ENCODE peak calls at places on chromosomes 11 and 22, in ten cellular contexts. B, U, Z, N, G, H, D, J, K and F are unnamed samples.

GRCh38 chr11:59117774-59118173 is 10.7 kb downstream of the FAM111B start:
- DNase-seq in B (no peak), U (no peak), Z (no peak), N (no peak), G (no peak), H (no peak), D (no peak), J (no peak), K (no peak), F (no peak)

GRCh38 chr11:130405428-130405827 is 23.0 kb downstream of the ADAMTS8 start:
- DNase-seq in B (no peak), U (no peak), Z (no peak), N (no peak), G (no peak), H (no peak), D (no peak), J (no peak), K (no peak), F (no peak)

GRCh38 chr22:27383896-27384295 is 417.7 kb downstream of the MN1 start:
- DNase-seq in B (no peak), U (no peak), Z (no peak), N (no peak), G (no peak), H (no peak), D (no peak), J (no peak), K (no peak), F (no peak)

GRCh38 chr11:32107647-32108046 is 16.8 kb downstream of the RCN1 start:
- DNase-seq in B (no peak), U (no peak), Z (no peak), N (no peak), G (no peak), H (no peak), D (no peak), J (no peak), K (no peak), F (no peak)

GRCh38 chr11:117315285-117316196 is 515 bp downstream of the BACE1 start:
- DNase-seq in B (no peak), U (no peak), Z (no peak), N (peak; percentile 54), G (peak; percentile 25), H (no peak), D (no peak), J (no peak), K (no peak), F (no peak)

GRCh38 chr11:73585834-73586575 is 11.9 kb downstream of the FAM168A start:
- DNase-seq in B (no peak), U (no peak), Z (no peak), N (no peak), G (no peak), H (peak; percentile 47), D (no peak), J (no peak), K (no peak), F (no peak)

GRCh38 chr11:43124272-43124920 is 187.4 kb upstream of the API5 start:
- DNase-seq in B (no peak), U (no peak), Z (no peak), N (no peak), G (no peak), H (no peak), D (no peak), J (no peak), K (no peak), F (no peak)

GRCh38 chr22:30668306-30668655 is 606 bp upstream of the DUSP18 start:
- DNase-seq in B (no peak), U (no peak), Z (no peak), N (no peak), G (no peak), H (no peak), D (peak; percentile 18), J (no peak), K (no peak), F (no peak)

GRCh38 chr11:67371549-67372231 is 1.7 kb downstream of the CLCF1 start:
- DNase-seq in B (peak; percentile 32), U (no peak), Z (no peak), N (no peak), G (peak; percentile 77), H (no peak), D (peak; percentile 64), J (peak; percentile 46), K (peak; percentile 61), F (no peak)

GRCh38 chr22:44317886-44318637 is 5.3 kb upstream of the SHISAL1 start:
- DNase-seq in B (no peak), U (no peak), Z (no peak), N (no peak), G (no peak), H (no peak), D (no peak), J (no peak), K (no peak), F (no peak)

GRCh38 chr22:37747090-37747714 is 50.4 kb downstream of the TRIOBP start:
- DNase-seq in B (no peak), U (peak; percentile 54), Z (no peak), N (no peak), G (no peak), H (no peak), D (peak; percentile 31), J (no peak), K (peak; percentile 44), F (no peak)

GRCh38 chr22:43570531-43571144 is 158.8 kb downstream of the MPPED1 start:
- DNase-seq in B (no peak), U (no peak), Z (no peak), N (no peak), G (peak; percentile 21), H (no peak), D (peak; percentile 33), J (no peak), K (no peak), F (no peak)

GRCh38 chr11:11849127-11849746 is 7.5 kb downstream of the USP47 start:
- DNase-seq in B (peak; percentile 39), U (peak; percentile 34), Z (no peak), N (peak; percentile 47), G (peak; percentile 83), H (no peak), D (peak; percentile 79), J (peak; percentile 63), K (peak; percentile 83), F (no peak)

GRCh38 chr11:20754957-20755356 is 85.6 kb downstream of the NELL1 start:
- DNase-seq in B (no peak), U (no peak), Z (no peak), N (no peak), G (peak; percentile 89), H (no peak), D (peak; percentile 55), J (no peak), K (no peak), F (no peak)